ENCODE peak calls at places on chromosomes 5 and 9, in five cellular contexts. N is ureter, O is type B pancreatic cell, H is AG09309, U is kidney epithelial cell. P is an unnamed sample.

GRCh38 chr5:17257705-17258273 is 40.4 kb downstream of the BASP1 start:
- DNase-seq in H (no peak), U (no peak), N (no peak), O (no peak), P (no peak)

GRCh38 chr9:95876595-95876994 is 1.1 kb downstream of the ERCC6L2 start:
- DNase-seq in H (no peak), O (no peak), U (no peak), N (no peak), P (no peak)

GRCh38 chr5:109411627-109412026 is 1.9 kb upstream of the PJA2 start:
- DNase-seq in N (no peak), U (peak; percentile 76), O (no peak), H (peak; percentile 82), P (no peak)

GRCh38 chr5:101590384-101590783 is 687.3 kb upstream of the ST8SIA4 start:
- DNase-seq in O (no peak), N (no peak), U (no peak), H (no peak), P (no peak)

GRCh38 chr5:127385936-127386335 is 95.3 kb downstream of the MEGF10 start:
- DNase-seq in U (no peak), H (no peak), O (no peak), N (no peak), P (no peak)

GRCh38 chr5:82601085-82601484 is 322.9 kb upstream of the RPS23 start:
- DNase-seq in U (peak; percentile 28), H (no peak), O (no peak), N (no peak), P (no peak)

GRCh38 chr5:153807796-153808195 is 230.9 kb downstream of the FAM114A2 start:
- DNase-seq in H (no peak), O (no peak), U (no peak), N (no peak), P (no peak)

GRCh38 chr5:143262393-143263174 is 140.9 kb downstream of the NR3C1 start:
- DNase-seq in O (no peak), U (no peak), N (no peak), H (peak; percentile 72), P (no peak)

GRCh38 chr9:98247826-98248657 is 7.4 kb downstream of the TBC1D2 start:
- DNase-seq in N (no peak), H (no peak), U (no peak), O (no peak), P (no peak)

GRCh38 chr5:132658383-132659302 is 670 bp downstream of the IL13 start:
- DNase-seq in O (no peak), H (no peak), U (no peak), N (no peak), P (no peak)

GRCh38 chr9:2132484-2133082 is 117.4 kb downstream of the SMARCA2 start:
- DNase-seq in O (no peak), N (no peak), U (no peak), H (peak; percentile 20), P (no peak)

GRCh38 chr5:123610665-123611406 is 98.9 kb downstream of the CSNK1G3 start:
- DNase-seq in H (peak; percentile 45), U (peak; percentile 45), N (no peak), O (no peak), P (peak; percentile 4)

GRCh38 chr9:6944093-6944551 is 186.3 kb downstream of the KDM4C start:
- DNase-seq in U (no peak), O (no peak), N (no peak), H (peak; percentile 38), P (no peak)

GRCh38 chr5:128315671-128316070 is 222.4 kb downstream of the FBN2 start:
- DNase-seq in H (no peak), O (no peak), N (no peak), U (no peak), P (no peak)

GRCh38 chr5:134614461-134615085 is 18.1 kb downstream of the SAR1B start:
- DNase-seq in H (no peak), U (no peak), O (peak; percentile 10), N (no peak), P (no peak)

GRCh38 chr5:107619781-107620180 is 51.0 kb downstream of the EFNA5 start:
- DNase-seq in O (no peak), U (no peak), H (no peak), N (no peak), P (no peak)

GRCh38 chr5:137220523-137220927 is 278.6 kb downstream of the SPOCK1 start:
- DNase-seq in N (no peak), U (peak; percentile 77), H (peak; percentile 55), O (no peak), P (no peak)

GRCh38 chr5:5886812-5887486 is 464.5 kb downstream of the ICE1 start:
- DNase-seq in U (no peak), N (no peak), O (no peak), H (no peak), P (no peak)

GRCh38 chr5:6714221-6715041 is 1.2 kb downstream of the TENT4A start:
- DNase-seq in N (no peak), U (no peak), O (peak; percentile 67), H (no peak), P (no peak)

GRCh38 chr9:5630038-5630507 is 1.2 kb downstream of the RIC1 start:
- DNase-seq in N (no peak), U (no peak), H (no peak), O (no peak), P (no peak)

GRCh38 chr9:89143266-89143665 is 35.4 kb downstream of the SHC3 start:
- DNase-seq in U (no peak), N (no peak), O (no peak), H (no peak), P (no peak)

P was measured in caudate nucleus.